ENCODE peak calls at places on chromosome 1, in six cellular contexts. W, A, S, F, R and Q are unnamed samples.

GRCh38 chr1:156191292-156191954 is 2.5 kb upstream of the SLC25A44 start:
- DNase-seq in W (no peak), A (no peak), S (no peak), F (no peak), R (no peak), Q (no peak)

GRCh38 chr1:225482489-225482950 is 54.7 kb upstream of the LBR start:
- DNase-seq in W (no peak), A (no peak), S (no peak), F (no peak), R (no peak), Q (no peak)

GRCh38 chr1:186183970-186184628 is 191.0 kb downstream of the TPR start:
- DNase-seq in W (no peak), A (no peak), S (no peak), F (no peak), R (no peak), Q (no peak)

GRCh38 chr1:96487404-96487803 is 234.2 kb upstream of the PTBP2 start:
- DNase-seq in W (no peak), A (no peak), S (no peak), F (no peak), R (no peak), Q (no peak)

GRCh38 chr1:68339505-68339904 is 107.2 kb upstream of the WLS start:
- DNase-seq in W (no peak), A (no peak), S (no peak), F (no peak), R (no peak), Q (peak; percentile 43)

GRCh38 chr1:1550591-1551432 is 10.4 kb upstream of the TMEM240 start:
- DNase-seq in W (no peak), A (peak; percentile 36), S (no peak), F (peak; percentile 64), R (no peak), Q (peak; percentile 56)

GRCh38 chr1:111199881-111200801 is at the start of gene DENND2D:
- DNase-seq in W (peak; percentile 82), A (no peak), S (no peak), F (no peak), R (no peak), Q (no peak)

GRCh38 chr1:209238356-209238755 is 345.2 kb upstream of the CAMK1G start:
- DNase-seq in W (no peak), A (no peak), S (no peak), F (no peak), R (no peak), Q (no peak)

GRCh38 chr1:33128781-33129180 is 47.8 kb downstream of the AZIN2 start:
- DNase-seq in W (no peak), A (no peak), S (no peak), F (no peak), R (no peak), Q (no peak)

GRCh38 chr1:46278807-46279206 is 24.6 kb downstream of the LRRC41 start:
- DNase-seq in W (no peak), A (peak; percentile 41), S (no peak), F (no peak), R (no peak), Q (no peak)

GRCh38 chr1:45403298-45404079 is 63.2 kb upstream of the MUTYH start:
- DNase-seq in W (no peak), A (peak; percentile 52), S (peak; percentile 60), F (no peak), R (no peak), Q (no peak)

GRCh38 chr1:211761400-211761799 is 69.2 kb downstream of the LPGAT1 start:
- DNase-seq in W (no peak), A (no peak), S (no peak), F (no peak), R (no peak), Q (no peak)

GRCh38 chr1:245810789-245811337 is 656.1 kb downstream of the KIF26B start:
- DNase-seq in W (no peak), A (peak; percentile 90), S (no peak), F (no peak), R (no peak), Q (no peak)

GRCh38 chr1:193421487-193421886 is 235.1 kb upstream of the B3GALT2 start:
- DNase-seq in W (no peak), A (peak; percentile 90), S (no peak), F (no peak), R (no peak), Q (no peak)

GRCh38 chr1:207810173-207810572 is 58.3 kb downstream of the CD46 start:
- DNase-seq in W (no peak), A (no peak), S (no peak), F (no peak), R (no peak), Q (no peak)

GRCh38 chr1:229620876-229621275 is 5.0 kb downstream of the TAF5L start:
- DNase-seq in W (no peak), A (no peak), S (no peak), F (no peak), R (no peak), Q (peak; percentile 26)

GRCh38 chr1:95262928-95263327 is 28.9 kb downstream of the RWDD3 start:
- DNase-seq in W (no peak), A (no peak), S (no peak), F (no peak), R (no peak), Q (no peak)

GRCh38 chr1:232610187-232610901 is 19.6 kb downstream of the SIPA1L2 start:
- DNase-seq in W (no peak), A (no peak), S (no peak), F (no peak), R (no peak), Q (no peak)

GRCh38 chr1:39973503-39974135 is 18.7 kb downstream of the MFSD2A start:
- DNase-seq in W (peak; percentile 85), A (peak; percentile 91), S (peak; percentile 99), F (peak; percentile 78), R (peak; percentile 82), Q (no peak)

GRCh38 chr1:27526569-27527222 is 36.7 kb upstream of the WASF2 start:
- DNase-seq in W (no peak), A (peak; percentile 82), S (no peak), F (no peak), R (no peak), Q (no peak)

GRCh38 chr1:92795166-92795565 is 10.3 kb upstream of the EVI5 start:
- DNase-seq in W (no peak), A (no peak), S (no peak), F (no peak), R (no peak), Q (peak; percentile 50)

GRCh38 chr1:51324271-51325010 is 5.9 kb downstream of the TTC39A start:
- DNase-seq in W (no peak), A (no peak), S (no peak), F (no peak), R (no peak), Q (no peak)

GRCh38 chr1:227764019-227764391 is 28.8 kb downstream of the SNAP47 start:
- DNase-seq in W (no peak), A (peak; percentile 49), S (no peak), F (no peak), R (no peak), Q (no peak)

GRCh38 chr1:173914366-173914871 is 2.7 kb downstream of the SERPINC1 start:
- DNase-seq in W (peak; percentile 54), A (peak; percentile 75), S (no peak), F (no peak), R (peak; percentile 58), Q (no peak)

GRCh38 chr1:61486783-61487505 is 238.0 kb downstream of the TM2D1 start:
- DNase-seq in W (no peak), A (peak; percentile 16), S (no peak), F (no peak), R (no peak), Q (no peak)

GRCh38 chr1:113912594-113913311 is 7.6 kb downstream of the DCLRE1B start:
- DNase-seq in W (no peak), A (no peak), S (peak; percentile 89), F (no peak), R (no peak), Q (no peak)

GRCh38 chr1:75438355-75438754 is 172.6 kb downstream of the SLC44A5 start:
- DNase-seq in W (no peak), A (peak; percentile 76), S (no peak), F (no peak), R (no peak), Q (no peak)

GRCh38 chr1:236983818-236984217 is 20.4 kb downstream of the MT1HL1 start:
- DNase-seq in W (no peak), A (no peak), S (no peak), F (no peak), R (no peak), Q (no peak)

GRCh38 chr1:209433649-209434031 is 149.9 kb upstream of the CAMK1G start:
- DNase-seq in W (no peak), A (no peak), S (no peak), F (no peak), R (no peak), Q (no peak)

GRCh38 chr1:50667272-50667671 is 244.0 kb upstream of the DMRTA2 start:
- DNase-seq in W (no peak), A (no peak), S (peak; percentile 19), F (no peak), R (no peak), Q (no peak)

GRCh38 chr1:207962716-207963428 is 51.9 kb upstream of the CD34 start:
- DNase-seq in W (no peak), A (peak; percentile 75), S (no peak), F (peak; percentile 18), R (peak; percentile 26), Q (no peak)

GRCh38 chr1:75736016-75736415 is 11.5 kb downstream of the ACADM start:
- DNase-seq in W (no peak), A (peak; percentile 54), S (no peak), F (no peak), R (no peak), Q (no peak)

GRCh38 chr1:201295861-201296260 is 12.6 kb downstream of the PKP1 start:
- DNase-seq in W (no peak), A (no peak), S (no peak), F (no peak), R (no peak), Q (peak; percentile 39)

GRCh38 chr1:91755176-91755575 is 130.8 kb downstream of the TGFBR3 start:
- DNase-seq in W (no peak), A (no peak), S (no peak), F (no peak), R (no peak), Q (peak; percentile 91)